ENCODE peak calls at places on chromosomes 12 and 14, in nine cellular contexts. Y is GM23338, E is hepatocyte, K is neural progenitor cell, V is HCT116, Z is SK-N-SH, F is OCI-LY7, Q is PC-3, M is MM.1S. S is an unnamed sample.

GRCh38 chr12:48810817-48811453 is 7.4 kb upstream of the CACNB3 start:
- DNase-seq in Y (no peak), E (peak), K (no peak), V (no peak), Z (no peak), F (no peak), Q (peak), M (no peak), S (peak)

GRCh38 chr12:111418594-111418880 is 12.8 kb downstream of the SH2B3 start:
- DNase-seq in Y (no peak), E (no peak), K (no peak), V (no peak), Z (no peak), F (no peak), Q (no peak), M (no peak), S (no peak)

GRCh38 chr12:104569348-104570173 is 112.8 kb downstream of the CHST11 start:
- DNase-seq in Y (no peak), E (no peak), K (no peak), V (no peak), Z (no peak), F (peak), Q (no peak), M (peak), S (no peak)

GRCh38 chr14:53924754-53925153 is 31.9 kb downstream of the BMP4 start:
- DNase-seq in Y (no peak), E (peak), K (no peak), V (peak), Z (no peak), F (no peak), Q (peak), M (no peak), S (peak)

GRCh38 chr12:43206396-43206795 is 345.6 kb downstream of the ADAMTS20 start:
- DNase-seq in Y (no peak), E (no peak), K (no peak), V (no peak), Z (no peak), F (no peak), Q (peak), M (no peak), S (peak)

GRCh38 chr14:70714055-70714550 is 72.4 kb downstream of the TTC9 start:
- DNase-seq in Y (peak), E (peak), K (peak), V (peak), Z (peak), F (peak), Q (peak), M (peak), S (peak)

GRCh38 chr12:19129121-19129485 is 430 bp upstream of the PLEKHA5 start:
- DNase-seq in Y (no peak), E (no peak), K (no peak), V (peak), Z (no peak), F (no peak), Q (peak), M (no peak), S (no peak)

GRCh38 chr12:58965568-58965967 is 45.3 kb upstream of the LRIG3 start:
- DNase-seq in Y (no peak), E (peak), K (no peak), V (no peak), Z (no peak), F (no peak), Q (peak), M (no peak), S (no peak)

GRCh38 chr14:54762296-54762695 is 140.3 kb downstream of the GCH1 start:
- DNase-seq in Y (no peak), E (no peak), K (no peak), V (no peak), Z (no peak), F (no peak), Q (no peak), M (no peak), S (peak)

DNA sequence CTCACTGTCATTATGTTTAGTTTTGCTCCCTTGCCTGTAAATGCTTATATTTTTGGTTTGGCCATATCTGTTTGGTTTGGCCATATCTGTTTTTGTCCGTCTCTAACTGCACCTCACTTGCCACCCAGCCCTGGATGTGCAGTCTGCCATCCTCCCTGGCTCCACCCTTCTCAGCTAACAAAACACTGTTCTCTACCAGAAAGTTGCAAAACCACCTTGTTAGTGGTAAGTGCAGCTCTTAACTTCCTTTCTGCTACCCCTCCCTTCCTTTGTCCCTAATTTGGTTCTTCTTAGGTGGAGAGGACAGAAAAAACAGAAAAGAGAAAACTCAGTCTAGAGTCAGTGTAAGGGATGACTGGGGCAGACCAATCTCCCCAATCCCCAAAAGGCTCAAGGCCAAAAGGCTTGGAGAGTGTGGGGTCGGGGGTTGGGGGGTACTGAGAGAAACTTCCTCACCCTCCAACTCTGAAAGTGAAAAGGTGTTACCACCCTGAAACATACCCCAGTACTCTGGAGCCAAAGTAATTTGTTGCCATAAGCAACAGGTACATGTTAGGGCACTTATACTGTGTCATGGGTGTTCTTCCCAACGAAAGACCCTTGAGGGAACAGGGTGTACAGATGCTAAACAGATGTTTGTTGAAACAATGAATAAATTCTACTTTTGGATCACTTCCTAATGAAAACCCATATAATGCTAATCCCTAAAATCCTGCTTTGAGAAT is 5.0 kb downstream of the BIN2 start:
- DNase-seq in Y (no peak), E (no peak), K (no peak), V (no peak), Z (no peak), F (peak), Q (peak), M (peak), S (no peak)
- H2AFZ ChIP-seq in Y (peak), E (peak), K (peak), V (peak), Z (no peak), F (peak), Q (peak), M (no peak), S (peak)

GRCh38 chr12:32229971-32230606 is 123.4 kb downstream of the BICD1 start:
- DNase-seq in Y (no peak), E (no peak), K (no peak), V (no peak), Z (no peak), F (no peak), Q (no peak), M (no peak), S (no peak)

GRCh38 chr12:32235251-32235650 is 128.6 kb downstream of the BICD1 start:
- DNase-seq in Y (no peak), E (no peak), K (no peak), V (no peak), Z (no peak), F (peak), Q (no peak), M (no peak), S (no peak)

GRCh38 chr12:32230607-32230982 is 123.9 kb downstream of the BICD1 start:
- DNase-seq in Y (peak), E (no peak), K (no peak), V (no peak), Z (peak), F (peak), Q (no peak), M (no peak), S (no peak)

GRCh38 chr12:32233568-32233967 is 126.9 kb downstream of the BICD1 start:
- DNase-seq in Y (no peak), E (no peak), K (no peak), V (no peak), Z (no peak), F (no peak), Q (no peak), M (no peak), S (no peak)
- TF ChIP-seq EZH2phosphoT487 in Y (no peak), E (no peak), K (no peak), V (no peak), Z (no peak), F (no peak), Q (no peak), M (no peak), S (no peak)

GRCh38 chr14:61394542-61394941 is 73.2 kb downstream of the PRKCH start:
- DNase-seq in Y (no peak), E (no peak), K (no peak), V (no peak), Z (no peak), F (no peak), Q (no peak), M (no peak), S (no peak)

GRCh38 chr14:61388976-61389576 is 67.7 kb downstream of the PRKCH start:
- DNase-seq in Y (no peak), E (no peak), K (no peak), V (peak), Z (no peak), F (no peak), Q (peak), M (no peak), S (peak)

GRCh38 chr14:61392297-61392696 is 70.9 kb downstream of the PRKCH start:
- DNase-seq in Y (no peak), E (no peak), K (no peak), V (no peak), Z (no peak), F (no peak), Q (no peak), M (no peak), S (no peak)

GRCh38 chr14:61388173-61388975 is 67.0 kb downstream of the PRKCH start:
- DNase-seq in Y (no peak), E (no peak), K (no peak), V (peak), Z (no peak), F (no peak), Q (peak), M (no peak), S (peak)

GRCh38 chr14:61391119-61391518 is 69.7 kb downstream of the PRKCH start:
- DNase-seq in Y (no peak), E (no peak), K (no peak), V (no peak), Z (no peak), F (no peak), Q (no peak), M (no peak), S (no peak)
- H3K27ac ChIP-seq in Y (no peak), E (no peak), K (no peak), V (no peak), Z (no peak), F (no peak), Q (no peak), M (no peak), S (no peak)

GRCh38 chr12:75923964-75924666 is 107.5 kb downstream of the PHLDA1 start:
- DNase-seq in Y (no peak), E (no peak), K (no peak), V (no peak), Z (no peak), F (peak), Q (no peak), M (no peak), S (peak)
- H2AFZ ChIP-seq in Y (no peak), E (no peak), K (no peak), V (no peak), Z (no peak), F (no peak), Q (no peak), M (no peak), S (no peak)

DNA sequence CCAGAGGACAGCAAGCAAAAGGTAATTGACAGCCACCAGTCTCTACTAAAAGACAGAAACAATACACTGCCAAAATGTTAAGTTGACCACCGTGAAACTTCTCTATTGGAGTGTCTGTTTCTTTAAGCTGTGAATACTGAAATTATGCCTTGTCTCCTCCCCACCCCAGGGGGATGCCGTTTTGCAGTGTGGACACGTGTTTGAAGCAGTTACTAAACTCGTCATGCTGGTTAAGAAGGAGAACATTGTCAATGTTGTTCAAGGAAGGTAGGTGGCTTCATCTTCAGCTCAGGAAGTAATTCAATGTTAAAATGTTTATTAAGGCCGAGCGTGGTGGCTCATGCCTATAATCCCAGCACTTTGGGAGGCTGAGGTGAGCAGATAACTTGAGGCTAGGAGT is 32.8 kb downstream of the KCTD10 start:
- DNase-seq in Y (no peak), E (no peak), K (no peak), V (no peak), Z (no peak), F (no peak), Q (no peak), M (no peak), S (no peak)
- TF ChIP-seq EZH2phosphoT487 in Y (no peak), E (no peak), K (no peak), V (no peak), Z (no peak), F (no peak), Q (no peak), M (no peak), S (no peak)

GRCh38 chr12:108047130-108047550 is 81.9 kb upstream of the WSCD2 start:
- DNase-seq in Y (no peak), E (no peak), K (no peak), V (no peak), Z (no peak), F (no peak), Q (no peak), M (peak), S (peak)
- H3K27ac ChIP-seq in Y (no peak), E (no peak), K (no peak), V (no peak), Z (no peak), F (no peak), Q (no peak), M (peak), S (no peak)

DNA sequence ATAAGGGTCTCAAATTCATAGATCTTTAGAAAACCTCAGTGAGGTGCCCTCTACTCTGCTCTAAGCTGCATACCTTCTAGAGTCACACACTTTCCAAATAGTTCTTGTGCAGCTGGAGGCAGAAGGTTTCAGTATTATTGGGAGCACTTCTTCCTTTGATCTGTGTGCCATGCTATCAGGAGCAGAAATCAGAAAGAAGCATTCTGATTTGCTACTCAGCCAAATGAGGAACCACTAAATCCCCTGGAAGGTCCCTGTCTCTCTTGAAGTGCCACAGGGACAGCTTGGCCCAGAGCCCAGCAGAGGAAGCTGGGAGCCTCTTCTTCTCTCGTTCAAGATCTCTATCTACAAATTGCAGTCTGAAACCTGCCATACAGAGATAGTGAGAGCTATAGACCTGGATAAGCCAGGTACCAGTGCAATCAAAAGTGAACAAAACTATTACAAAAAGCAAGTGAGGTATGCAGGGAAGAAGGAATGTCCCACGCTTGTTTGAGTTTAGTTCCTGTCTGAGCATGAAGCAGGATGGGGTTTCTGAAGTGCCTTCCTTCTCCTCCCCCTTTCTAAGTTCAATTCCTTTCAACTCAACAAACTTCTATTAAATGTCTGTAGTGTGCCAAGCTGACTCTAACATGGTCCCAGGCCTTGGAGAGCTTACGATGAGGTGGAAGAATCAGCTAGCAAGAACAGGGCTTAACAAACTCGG is 100.9 kb upstream of the PARP11 start:
- DNase-seq in Y (no peak), E (no peak), K (no peak), V (no peak), Z (no peak), F (no peak), Q (no peak), M (no peak), S (no peak)
- H2AFZ ChIP-seq in Y (peak), E (no peak), K (no peak), V (no peak), Z (no peak), F (no peak), Q (no peak), M (no peak), S (no peak)

GRCh38 chr14:67916430-67916829 is 96.9 kb downstream of the RAD51B start:
- DNase-seq in Y (no peak), E (no peak), K (no peak), V (no peak), Z (no peak), F (no peak), Q (no peak), M (no peak), S (no peak)

GRCh38 chr14:67919259-67919658 is 99.7 kb downstream of the RAD51B start:
- DNase-seq in Y (peak), E (no peak), K (no peak), V (no peak), Z (no peak), F (no peak), Q (no peak), M (no peak), S (no peak)

GRCh38 chr14:67918838-67919237 is 99.3 kb downstream of the RAD51B start:
- DNase-seq in Y (no peak), E (no peak), K (no peak), V (no peak), Z (no peak), F (no peak), Q (no peak), M (no peak), S (no peak)
- TF ChIP-seq EZH2phosphoT487 in Y (no peak), E (no peak), K (no peak), V (no peak), Z (no peak), F (no peak), Q (no peak), M (no peak), S (no peak)

GRCh38 chr12:123071401-123072304 is 79.2 kb downstream of the PITPNM2 start:
- DNase-seq in Y (no peak), E (no peak), K (peak), V (no peak), Z (no peak), F (no peak), Q (no peak), M (no peak), S (no peak)

GRCh38 chr12:123070267-123071081 is 80.4 kb downstream of the PITPNM2 start:
- DNase-seq in Y (no peak), E (peak), K (no peak), V (no peak), Z (peak), F (no peak), Q (no peak), M (no peak), S (no peak)

GRCh38 chr12:123067654-123068053 is 83.2 kb downstream of the PITPNM2 start:
- DNase-seq in Y (no peak), E (no peak), K (no peak), V (no peak), Z (no peak), F (no peak), Q (no peak), M (no peak), S (no peak)

GRCh38 chr12:123065666-123066457 is 85.0 kb downstream of the PITPNM2 start:
- DNase-seq in Y (no peak), E (no peak), K (no peak), V (no peak), Z (no peak), F (peak), Q (no peak), M (no peak), S (no peak)

DNA sequence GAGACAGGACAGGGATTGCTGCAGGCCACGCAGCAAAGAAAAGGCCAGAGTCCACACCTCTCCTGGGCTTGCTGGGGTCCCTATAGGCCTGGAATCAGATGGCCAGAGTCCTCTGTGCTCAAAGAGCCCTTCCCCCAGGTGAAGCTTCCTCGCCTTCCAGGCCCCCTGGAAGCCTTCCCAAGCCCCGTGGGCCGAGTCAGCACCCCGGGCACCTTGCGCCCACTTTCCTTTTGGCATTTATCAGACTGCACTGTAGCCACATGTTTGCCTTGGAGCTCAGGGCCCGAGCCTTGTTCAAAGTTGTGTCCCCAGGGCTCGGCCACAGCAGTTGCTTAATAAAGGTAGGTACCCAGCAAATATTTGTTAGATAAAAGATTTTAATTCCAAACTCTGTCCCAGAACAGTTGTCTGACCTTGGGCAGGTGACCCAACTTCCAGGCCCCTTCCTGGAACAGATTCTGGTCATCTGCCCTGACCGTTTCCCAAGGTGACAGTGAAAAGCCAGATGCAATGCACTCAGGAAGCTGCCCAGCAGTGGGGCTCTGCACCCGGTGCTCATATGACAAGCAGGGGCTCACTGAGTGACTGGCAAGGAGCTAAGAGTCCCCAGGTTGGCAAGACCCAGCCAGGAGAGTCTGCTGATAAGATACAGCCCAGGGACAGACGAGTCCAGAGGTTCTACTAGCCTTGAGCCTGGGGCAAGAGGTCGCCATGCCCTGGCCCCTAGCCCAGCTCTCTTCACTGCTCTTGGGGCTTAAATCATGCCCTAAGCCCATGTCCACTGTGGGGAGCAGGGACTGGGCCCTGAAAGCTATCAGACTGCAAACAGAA is 81.2 kb downstream of the PITPNM2 start:
- DNase-seq in Y (no peak), E (peak), K (no peak), V (no peak), Z (peak), F (no peak), Q (no peak), M (no peak), S (no peak)
- H3K27ac ChIP-seq in Y (no peak), E (peak), K (no peak), V (no peak), Z (no peak), F (no peak), Q (no peak), M (no peak), S (no peak)

S was measured in GM23248.